ENCODE peak calls at places on chromosomes 1 and 21, in four cellular contexts. One of them, this sample, is unnamed.

GRCh38 chr1:234125283-234125682 is 220.8 kb downstream of the SLC35F3 start:
- DNase-seq in stimulated activated naive CD4-positive, alpha-beta T cell: no peak
- DNase-seq in astrocyte of the hippocampus: peak; percentile 57
- DNase-seq in NCI-H345: peak; percentile 20
- DNase-seq in this sample: peak; percentile 23

GRCh38 chr1:210207597-210208450 is 24.8 kb upstream of the SERTAD4 start:
- DNase-seq in stimulated activated naive CD4-positive, alpha-beta T cell: no peak
- DNase-seq in astrocyte of the hippocampus: no peak
- DNase-seq in NCI-H345: no peak
- DNase-seq in this sample: no peak

GRCh38 chr1:54289061-54289938 is 89.3 kb downstream of the MRPL37 start:
- DNase-seq in stimulated activated naive CD4-positive, alpha-beta T cell: no peak
- DNase-seq in astrocyte of the hippocampus: no peak
- DNase-seq in NCI-H345: no peak
- DNase-seq in this sample: no peak

GRCh38 chr1:15388201-15388880 is 21.3 kb upstream of the EFHD2 start:
- DNase-seq in stimulated activated naive CD4-positive, alpha-beta T cell: no peak
- DNase-seq in astrocyte of the hippocampus: no peak
- DNase-seq in NCI-H345: no peak
- DNase-seq in this sample: no peak

GRCh38 chr1:203116048-203116810 is 11.3 kb upstream of the ADORA1 start:
- DNase-seq in stimulated activated naive CD4-positive, alpha-beta T cell: no peak
- DNase-seq in astrocyte of the hippocampus: no peak
- DNase-seq in NCI-H345: no peak
- DNase-seq in this sample: no peak

GRCh38 chr1:203048086-203048485 is 21.8 kb downstream of the PPFIA4 start:
- DNase-seq in stimulated activated naive CD4-positive, alpha-beta T cell: no peak
- DNase-seq in astrocyte of the hippocampus: no peak
- DNase-seq in NCI-H345: no peak
- DNase-seq in this sample: no peak

GRCh38 chr1:215146252-215146975 is 63.9 kb downstream of the KCNK2 start:
- DNase-seq in stimulated activated naive CD4-positive, alpha-beta T cell: no peak
- DNase-seq in astrocyte of the hippocampus: peak; percentile 34
- DNase-seq in NCI-H345: peak; percentile 11
- DNase-seq in this sample: peak; percentile 14

GRCh38 chr21:44370027-44370735 is 16.8 kb downstream of the TRPM2 start:
- DNase-seq in stimulated activated naive CD4-positive, alpha-beta T cell: no peak
- DNase-seq in astrocyte of the hippocampus: peak; percentile 53
- DNase-seq in NCI-H345: peak; percentile 45
- DNase-seq in this sample: peak; percentile 23

GRCh38 chr1:3978928-3979325 is 78.9 kb upstream of the C1orf174 start:
- DNase-seq in stimulated activated naive CD4-positive, alpha-beta T cell: no peak
- DNase-seq in astrocyte of the hippocampus: no peak
- DNase-seq in NCI-H345: no peak
- DNase-seq in this sample: no peak

GRCh38 chr1:56626546-56626945 is 18.6 kb upstream of the PRKAA2 start:
- DNase-seq in stimulated activated naive CD4-positive, alpha-beta T cell: no peak
- DNase-seq in astrocyte of the hippocampus: no peak
- DNase-seq in NCI-H345: no peak
- DNase-seq in this sample: no peak

GRCh38 chr1:197356723-197357533 is 88.9 kb downstream of the CRB1 start:
- DNase-seq in stimulated activated naive CD4-positive, alpha-beta T cell: no peak
- DNase-seq in astrocyte of the hippocampus: peak; percentile 59
- DNase-seq in NCI-H345: peak; percentile 38
- DNase-seq in this sample: peak; percentile 55

GRCh38 chr1:61121631-61122030 is 39.3 kb downstream of the NFIA start:
- DNase-seq in stimulated activated naive CD4-positive, alpha-beta T cell: no peak
- DNase-seq in astrocyte of the hippocampus: no peak
- DNase-seq in NCI-H345: no peak
- DNase-seq in this sample: no peak

GRCh38 chr21:18249542-18250152 is 5.0 kb downstream of the CHODL start:
- DNase-seq in stimulated activated naive CD4-positive, alpha-beta T cell: no peak
- DNase-seq in astrocyte of the hippocampus: no peak
- DNase-seq in NCI-H345: no peak
- DNase-seq in this sample: no peak

GRCh38 chr1:71737768-71738167 is 544.6 kb downstream of the NEGR1 start:
- DNase-seq in stimulated activated naive CD4-positive, alpha-beta T cell: no peak
- DNase-seq in astrocyte of the hippocampus: no peak
- DNase-seq in NCI-H345: no peak
- DNase-seq in this sample: no peak

GRCh38 chr1:217115404-217116380 is 392.5 kb upstream of the ESRRG start:
- DNase-seq in stimulated activated naive CD4-positive, alpha-beta T cell: no peak
- DNase-seq in astrocyte of the hippocampus: no peak
- DNase-seq in NCI-H345: no peak
- DNase-seq in this sample: no peak

GRCh38 chr1:25432749-25433388 is 2.2 kb downstream of the MACO1 start:
- DNase-seq in stimulated activated naive CD4-positive, alpha-beta T cell: no peak
- DNase-seq in astrocyte of the hippocampus: no peak
- DNase-seq in NCI-H345: no peak
- DNase-seq in this sample: no peak

GRCh38 chr1:37634554-37635308 is at the start of gene RSPO1:
- DNase-seq in stimulated activated naive CD4-positive, alpha-beta T cell: no peak
- DNase-seq in astrocyte of the hippocampus: peak; percentile 45
- DNase-seq in NCI-H345: peak; percentile 6
- DNase-seq in this sample: no peak

GRCh38 chr1:68119445-68119844 is 69.0 kb upstream of the DIRAS3 start:
- DNase-seq in stimulated activated naive CD4-positive, alpha-beta T cell: no peak
- DNase-seq in astrocyte of the hippocampus: no peak
- DNase-seq in NCI-H345: no peak
- DNase-seq in this sample: no peak

GRCh38 chr1:31706384-31707058 is 2.7 kb upstream of the COL16A1 start:
- DNase-seq in stimulated activated naive CD4-positive, alpha-beta T cell: no peak
- DNase-seq in astrocyte of the hippocampus: no peak
- DNase-seq in NCI-H345: no peak
- DNase-seq in this sample: no peak

GRCh38 chr1:199687321-199687720 is 340.2 kb upstream of the NR5A2 start:
- DNase-seq in stimulated activated naive CD4-positive, alpha-beta T cell: no peak
- DNase-seq in astrocyte of the hippocampus: peak; percentile 66
- DNase-seq in NCI-H345: no peak
- DNase-seq in this sample: no peak

GRCh38 chr1:116769561-116769977 is 15.3 kb downstream of the CD2 start:
- DNase-seq in stimulated activated naive CD4-positive, alpha-beta T cell: peak; percentile 66
- DNase-seq in astrocyte of the hippocampus: peak; percentile 74
- DNase-seq in NCI-H345: no peak
- DNase-seq in this sample: no peak

GRCh38 chr1:209772116-209772515 is 12.2 kb downstream of the C1orf74 start:
- DNase-seq in stimulated activated naive CD4-positive, alpha-beta T cell: no peak
- DNase-seq in astrocyte of the hippocampus: no peak
- DNase-seq in NCI-H345: no peak
- DNase-seq in this sample: no peak

GRCh38 chr1:18534810-18535205 is 54.1 kb downstream of the KLHDC7A start:
- DNase-seq in stimulated activated naive CD4-positive, alpha-beta T cell: no peak
- DNase-seq in astrocyte of the hippocampus: no peak
- DNase-seq in NCI-H345: no peak
- DNase-seq in this sample: no peak

GRCh38 chr1:52157582-52157981 is 15.7 kb downstream of the ZFYVE9 start:
- DNase-seq in stimulated activated naive CD4-positive, alpha-beta T cell: no peak
- DNase-seq in astrocyte of the hippocampus: no peak
- DNase-seq in NCI-H345: no peak
- DNase-seq in this sample: no peak

GRCh38 chr1:186763107-186763506 is 65.6 kb upstream of the PLA2G4A start:
- DNase-seq in stimulated activated naive CD4-positive, alpha-beta T cell: no peak
- DNase-seq in astrocyte of the hippocampus: peak; percentile 61
- DNase-seq in NCI-H345: no peak
- DNase-seq in this sample: no peak

GRCh38 chr1:188371295-188371806 is 1542.6 kb downstream of the PLA2G4A start:
- DNase-seq in stimulated activated naive CD4-positive, alpha-beta T cell: no peak
- DNase-seq in astrocyte of the hippocampus: no peak
- DNase-seq in NCI-H345: no peak
- DNase-seq in this sample: no peak

GRCh38 chr1:10969267-10969970 is 43.0 kb upstream of the TARDBP start:
- DNase-seq in stimulated activated naive CD4-positive, alpha-beta T cell: no peak
- DNase-seq in astrocyte of the hippocampus: no peak
- DNase-seq in NCI-H345: peak; percentile 94
- DNase-seq in this sample: peak; percentile 24

GRCh38 chr1:239947789-239948188 is 143.9 kb upstream of the FMN2 start:
- DNase-seq in stimulated activated naive CD4-positive, alpha-beta T cell: no peak
- DNase-seq in astrocyte of the hippocampus: no peak
- DNase-seq in NCI-H345: no peak
- DNase-seq in this sample: no peak

GRCh38 chr1:220956861-220957605 is 77.8 kb downstream of the HLX start:
- DNase-seq in stimulated activated naive CD4-positive, alpha-beta T cell: no peak
- DNase-seq in astrocyte of the hippocampus: peak; percentile 31
- DNase-seq in NCI-H345: no peak
- DNase-seq in this sample: no peak

GRCh38 chr1:243596441-243597183 is 253.4 kb downstream of the AKT3 start:
- DNase-seq in stimulated activated naive CD4-positive, alpha-beta T cell: no peak
- DNase-seq in astrocyte of the hippocampus: peak; percentile 83
- DNase-seq in NCI-H345: no peak
- DNase-seq in this sample: no peak

GRCh38 chr1:79004916-79005315 is 1.6 kb downstream of the ADGRL4 start:
- DNase-seq in stimulated activated naive CD4-positive, alpha-beta T cell: no peak
- DNase-seq in astrocyte of the hippocampus: no peak
- DNase-seq in NCI-H345: no peak
- DNase-seq in this sample: no peak

GRCh38 chr1:41465741-41466140 is 18.7 kb downstream of the EDN2 start:
- DNase-seq in stimulated activated naive CD4-positive, alpha-beta T cell: no peak
- DNase-seq in astrocyte of the hippocampus: no peak
- DNase-seq in NCI-H345: no peak
- DNase-seq in this sample: no peak

GRCh38 chr1:18256318-18257235 is 149.0 kb downstream of the IGSF21 start:
- DNase-seq in stimulated activated naive CD4-positive, alpha-beta T cell: no peak
- DNase-seq in astrocyte of the hippocampus: peak; percentile 78
- DNase-seq in NCI-H345: peak; percentile 41
- DNase-seq in this sample: peak; percentile 32

GRCh38 chr1:157992031-157992568 is 1.3 kb upstream of the KIRREL1 start:
- DNase-seq in stimulated activated naive CD4-positive, alpha-beta T cell: no peak
- DNase-seq in astrocyte of the hippocampus: peak; percentile 86
- DNase-seq in NCI-H345: peak; percentile 8
- DNase-seq in this sample: peak; percentile 55

GRCh38 chr1:12616709-12617373 is 1.2 kb downstream of the DHRS3 start:
- DNase-seq in stimulated activated naive CD4-positive, alpha-beta T cell: no peak
- DNase-seq in astrocyte of the hippocampus: peak; percentile 67
- DNase-seq in NCI-H345: peak; percentile 39
- DNase-seq in this sample: peak; percentile 26

GRCh38 chr1:13702425-13703127 is 2.6 kb downstream of the PRDM2 start:
- DNase-seq in stimulated activated naive CD4-positive, alpha-beta T cell: peak; percentile 59
- DNase-seq in astrocyte of the hippocampus: no peak
- DNase-seq in NCI-H345: no peak
- DNase-seq in this sample: no peak

GRCh38 chr1:36585760-36586072 is 103.0 kb upstream of the CSF3R start:
- DNase-seq in stimulated activated naive CD4-positive, alpha-beta T cell: no peak
- DNase-seq in astrocyte of the hippocampus: no peak
- DNase-seq in NCI-H345: peak; percentile 58
- DNase-seq in this sample: no peak

GRCh38 chr21:41642399-41642798 is 124.5 kb downstream of the RIPK4 start:
- DNase-seq in stimulated activated naive CD4-positive, alpha-beta T cell: no peak
- DNase-seq in astrocyte of the hippocampus: peak; percentile 64
- DNase-seq in NCI-H345: no peak
- DNase-seq in this sample: no peak

GRCh38 chr1:63902844-63903589 is 129.2 kb downstream of the ROR1 start:
- DNase-seq in stimulated activated naive CD4-positive, alpha-beta T cell: no peak
- DNase-seq in astrocyte of the hippocampus: peak; percentile 43
- DNase-seq in NCI-H345: no peak
- DNase-seq in this sample: no peak

This sample was measured in COR-L47.